ENCODE peak calls at places on chromosomes 2 and 18, in ten cellular contexts. X, J, A, H, W, S, C, E, T and B are unnamed samples.

GRCh38 chr2:152098798-152099654 is at the start of gene CACNB4:
- DNase-seq in X (no peak), J (no peak), A (peak; percentile 38), H (no peak), W (peak; percentile 19), S (no peak), C (no peak), E (no peak), T (peak; percentile 66), B (no peak)

GRCh38 chr2:110959233-110959632 is 161.5 kb upstream of the BCL2L11 start:
- DNase-seq in X (no peak), J (no peak), A (no peak), H (no peak), W (no peak), S (no peak), C (no peak), E (no peak), T (no peak), B (no peak)

GRCh38 chr2:32159678-32160077 is 6.0 kb upstream of the SLC30A6 start:
- DNase-seq in X (no peak), J (no peak), A (no peak), H (no peak), W (no peak), S (no peak), C (no peak), E (no peak), T (no peak), B (no peak)

GRCh38 chr2:49241991-49242390 is 87.7 kb upstream of the FSHR start:
- DNase-seq in X (no peak), J (no peak), A (no peak), H (no peak), W (peak; percentile 69), S (no peak), C (no peak), E (no peak), T (no peak), B (no peak)

GRCh38 chr18:63787673-63788072 is 12.5 kb downstream of the SERPINB7 start:
- DNase-seq in X (no peak), J (no peak), A (no peak), H (no peak), W (peak; percentile 69), S (no peak), C (no peak), E (no peak), T (no peak), B (no peak)

GRCh38 chr2:74148457-74149248 is 941 bp upstream of the BOLA3 start:
- DNase-seq in X (no peak), J (no peak), A (no peak), H (no peak), W (peak; percentile 16), S (no peak), C (no peak), E (no peak), T (no peak), B (no peak)

GRCh38 chr2:213187386-213187785 is 36.0 kb upstream of the IKZF2 start:
- DNase-seq in X (no peak), J (no peak), A (no peak), H (no peak), W (no peak), S (no peak), C (no peak), E (no peak), T (no peak), B (no peak)

GRCh38 chr2:212903413-212903812 is 248.0 kb downstream of the IKZF2 start:
- DNase-seq in X (no peak), J (no peak), A (no peak), H (no peak), W (no peak), S (no peak), C (no peak), E (no peak), T (no peak), B (no peak)

GRCh38 chr2:143577489-143577888 is 448.3 kb downstream of the ARHGAP15 start:
- DNase-seq in X (no peak), J (no peak), A (no peak), H (no peak), W (no peak), S (no peak), C (no peak), E (no peak), T (no peak), B (no peak)

GRCh38 chr18:23712445-23712844 is 23.2 kb downstream of the LAMA3 start:
- DNase-seq in X (no peak), J (no peak), A (no peak), H (no peak), W (no peak), S (no peak), C (no peak), E (no peak), T (no peak), B (no peak)